ENCODE peak calls at places on chromosome 12, in nine cellular contexts. R, Y, K, A, G, J, S, N and P are unnamed samples.

GRCh38 chr12:30437616-30438015 is 258.1 kb downstream of the IPO8 start:
- DNase-seq in R (no peak), Y (no peak), K (peak; percentile 81), A (no peak), G (no peak), J (no peak), S (no peak), N (no peak), P (no peak)

GRCh38 chr12:65999564-66000280 is 130.8 kb downstream of the LLPH start:
- DNase-seq in R (no peak), Y (no peak), K (no peak), A (no peak), G (no peak), J (peak; percentile 74), S (no peak), N (no peak), P (no peak)

GRCh38 chr12:103640831-103641230 is 53.8 kb downstream of the STAB2 start:
- DNase-seq in R (no peak), Y (no peak), K (no peak), A (no peak), G (no peak), J (no peak), S (no peak), N (no peak), P (no peak)

GRCh38 chr12:4829161-4829792 is 80.4 kb upstream of the KCNA1 start:
- DNase-seq in R (no peak), Y (no peak), K (no peak), A (no peak), G (peak; percentile 20), J (no peak), S (peak; percentile 70), N (no peak), P (no peak)

GRCh38 chr12:64178122-64178521 is 44.0 kb downstream of the KICS2 start:
- DNase-seq in R (no peak), Y (no peak), K (no peak), A (no peak), G (no peak), J (peak; percentile 85), S (no peak), N (no peak), P (no peak)

GRCh38 chr12:120229071-120229582 is 28.2 kb upstream of the RPLP0 start:
- DNase-seq in R (no peak), Y (no peak), K (peak; percentile 69), A (no peak), G (peak; percentile 87), J (no peak), S (no peak), N (no peak), P (no peak)

GRCh38 chr12:93376436-93377251 is 1.1 kb upstream of the NUDT4 start:
- DNase-seq in R (peak; percentile 32), Y (no peak), K (peak; percentile 9), A (peak; percentile 26), G (peak; percentile 43), J (no peak), S (peak; percentile 88), N (peak; percentile 65), P (no peak)

GRCh38 chr12:116713529-116713928 is 24.3 kb downstream of the SPRING1 start:
- DNase-seq in R (no peak), Y (no peak), K (no peak), A (no peak), G (no peak), J (no peak), S (no peak), N (no peak), P (no peak)

GRCh38 chr12:55743131-55743921 is 404 bp downstream of the GDF11 start:
- DNase-seq in R (peak; percentile 45), Y (no peak), K (peak; percentile 95), A (no peak), G (peak; percentile 66), J (no peak), S (peak; percentile 55), N (no peak), P (peak; percentile 91)

GRCh38 chr12:94089891-94090290 is 58.5 kb upstream of the PLXNC1 start:
- DNase-seq in R (no peak), Y (no peak), K (no peak), A (no peak), G (no peak), J (no peak), S (peak; percentile 56), N (no peak), P (no peak)

GRCh38 chr12:50999139-50999538 is 27.0 kb downstream of the SLC11A2 start:
- DNase-seq in R (no peak), Y (no peak), K (no peak), A (no peak), G (no peak), J (no peak), S (no peak), N (no peak), P (no peak)

GRCh38 chr12:32437095-32437515 is 37.7 kb downstream of the FGD4 start:
- DNase-seq in R (no peak), Y (no peak), K (no peak), A (no peak), G (no peak), J (peak; percentile 95), S (no peak), N (no peak), P (no peak)

GRCh38 chr12:71896171-71896570 is 42.5 kb upstream of the TPH2 start:
- DNase-seq in R (no peak), Y (no peak), K (no peak), A (no peak), G (no peak), J (no peak), S (no peak), N (no peak), P (no peak)

GRCh38 chr12:14930299-14930698 is 8.0 kb downstream of the ERP27 start:
- DNase-seq in R (no peak), Y (no peak), K (no peak), A (no peak), G (no peak), J (no peak), S (no peak), N (no peak), P (no peak)